ENCODE peak calls at places on chromosomes 1 and 21, in nine cellular contexts. E is Peyer's patch, X is AG04450, R is kidney epithelial cell, F is dorsolateral prefrontal cortex, J is A549, P is kidney, Q is WERI-Rb-1, U is GM12864. O is an unnamed sample.

GRCh38 chr1:67135354-67135753 is 584 bp upstream of the C1orf141 start:
- DNase-seq in J (no peak), E (no peak), Q (no peak), X (peak), U (no peak), R (no peak), P (no peak), F (no peak), O (peak)

GRCh38 chr1:164707868-164708331 is 148.9 kb downstream of the PBX1 start:
- DNase-seq in E (no peak), F (no peak), Q (peak), R (no peak), X (no peak), J (peak), U (no peak), P (no peak), O (peak)

GRCh38 chr1:193542668-193543067 is 356.3 kb upstream of the B3GALT2 start:
- DNase-seq in U (no peak), R (no peak), P (no peak), E (no peak), F (no peak), J (no peak), Q (no peak), X (no peak), O (no peak)

GRCh38 chr21:32777269-32777668 is 5.7 kb upstream of the PAXBP1 start:
- DNase-seq in R (no peak), Q (no peak), F (no peak), J (no peak), X (no peak), E (no peak), U (no peak), P (no peak), O (no peak)

GRCh38 chr1:20430355-20431290 is 55.4 kb downstream of the CAMK2N1 start:
- DNase-seq in P (no peak), U (no peak), J (peak), R (no peak), F (no peak), Q (peak), X (no peak), E (peak), O (no peak)

GRCh38 chr1:22788298-22788697 is 77.7 kb downstream of the EPHB2 start:
- DNase-seq in U (no peak), E (no peak), P (peak), X (no peak), J (no peak), Q (no peak), F (no peak), R (no peak), O (no peak)

GRCh38 chr21:28769683-28770082 is 223.0 kb downstream of the LTN1 start:
- DNase-seq in X (no peak), E (no peak), Q (no peak), P (no peak), F (no peak), U (no peak), R (no peak), J (no peak), O (peak)

GRCh38 chr1:201009967-201010645 is 13.4 kb downstream of the KIF21B start:
- DNase-seq in X (no peak), F (peak), U (no peak), J (no peak), E (no peak), P (peak), R (no peak), Q (no peak), O (no peak)

GRCh38 chr21:25639167-25639921 is at the start of gene JAM2:
- DNase-seq in P (peak), U (no peak), X (no peak), R (no peak), F (no peak), E (peak), J (peak), Q (peak), O (no peak)

GRCh38 chr1:47708658-47709301 is 270.9 kb downstream of the FOXD2 start:
- DNase-seq in Q (no peak), P (no peak), J (peak), F (no peak), U (no peak), R (no peak), E (no peak), X (no peak), O (no peak)
- H3K4me3 ChIP-seq in Q (peak), P (no peak), J (peak), F (peak), U (no peak), R (peak), E (no peak), X (no peak), O (no peak)

DNA sequence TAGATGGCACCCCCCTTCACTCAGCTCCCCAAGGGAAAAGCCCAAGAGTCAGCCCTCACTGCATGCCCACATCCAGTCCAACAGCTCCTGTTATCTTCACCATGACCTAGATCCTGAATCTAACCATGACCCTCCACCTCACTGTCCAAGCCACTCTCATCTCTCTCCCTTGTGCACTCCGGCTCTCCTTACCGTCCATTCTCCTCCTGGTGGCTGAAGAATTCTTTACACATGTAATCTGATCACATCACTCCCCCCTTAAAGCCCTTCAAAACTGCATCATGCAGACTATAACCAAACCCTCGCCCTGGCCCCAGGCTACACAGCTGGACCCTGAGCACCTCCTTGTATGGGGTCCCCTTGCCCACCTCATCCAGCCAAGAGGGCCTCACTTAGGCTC is 14.0 kb upstream of the PAQR7 start:
- DNase-seq in X (no peak), J (peak), F (no peak), U (no peak), P (peak), R (no peak), Q (no peak), E (no peak), O (no peak)
- TF ChIP-seq CTCF in X (peak), J (no peak), F (no peak), U (no peak), P (no peak), R (peak), Q (no peak), E (no peak), O (peak)

DNA sequence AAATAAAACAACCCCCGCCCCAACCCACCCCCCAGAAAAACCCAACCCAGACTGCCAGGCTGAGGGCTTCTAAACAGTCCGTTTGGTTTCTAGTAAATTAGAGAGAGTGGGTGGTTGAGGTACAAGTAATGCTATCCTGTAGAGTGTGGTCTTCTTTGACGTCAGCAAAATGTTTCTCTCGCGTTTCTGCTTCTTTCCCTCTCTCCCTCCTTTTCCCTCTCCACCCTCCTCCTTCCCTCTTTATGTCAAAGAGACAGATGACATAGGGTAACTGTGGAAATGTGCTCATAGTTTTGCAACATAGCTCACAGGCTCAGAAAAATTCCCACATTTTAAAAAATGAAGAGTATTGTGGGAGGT is 158.3 kb downstream of the TOMM20 start:
- DNase-seq in X (peak), Q (no peak), E (peak), P (no peak), F (no peak), J (no peak), U (no peak), R (no peak), O (no peak)
- H3K4me3 ChIP-seq in X (no peak), Q (no peak), E (peak), P (no peak), F (peak), J (no peak), U (no peak), R (no peak), O (no peak)

GRCh38 chr1:208654241-208654640 is 410.1 kb upstream of the PLXNA2 start:
- DNase-seq in U (no peak), F (no peak), J (peak), R (no peak), Q (peak), P (no peak), X (no peak), E (no peak), O (peak)
- TF ChIP-seq CTCF in U (peak), F (no peak), J (peak), R (peak), Q (peak), P (no peak), X (peak), E (no peak), O (peak)

GRCh38 chr1:8214501-8215173 is 103.3 kb upstream of the SLC45A1 start:
- DNase-seq in E (no peak), P (no peak), X (no peak), R (no peak), J (no peak), F (no peak), Q (no peak), U (no peak), O (no peak)
- H3K4me3 ChIP-seq in E (no peak), P (no peak), X (no peak), R (no peak), J (no peak), F (no peak), Q (no peak), U (no peak), O (no peak)

DNA sequence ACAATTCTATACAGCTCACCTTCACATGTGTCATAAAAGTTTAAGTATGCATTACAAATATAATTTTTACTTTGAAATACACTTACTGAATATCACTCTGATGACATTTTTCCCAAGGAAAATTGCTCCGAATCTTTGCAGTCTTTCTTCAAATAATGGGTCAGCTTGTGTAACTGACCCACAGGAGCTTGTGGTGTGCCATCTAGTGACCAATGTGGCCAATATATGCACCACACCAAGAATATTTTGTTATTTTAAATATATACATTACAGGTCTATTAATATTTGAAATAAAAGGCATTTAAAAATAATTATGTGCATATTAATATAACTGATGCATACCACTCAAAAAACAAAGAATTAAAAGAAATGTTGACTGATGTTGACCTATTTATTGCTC is 271.4 kb downstream of the TBX15 start:
- DNase-seq in Q (no peak), E (no peak), J (no peak), X (no peak), P (no peak), F (no peak), U (no peak), R (no peak), O (no peak)
- TF ChIP-seq CTCF in Q (no peak), E (no peak), J (no peak), X (no peak), P (no peak), F (no peak), U (no peak), R (peak), O (peak)

GRCh38 chr1:52454111-52454510 is 49.7 kb downstream of the PRPF38A start:
- DNase-seq in X (no peak), U (no peak), R (no peak), P (no peak), Q (no peak), E (no peak), J (no peak), F (no peak), O (no peak)

GRCh38 chr1:52455686-52456085 is 51.3 kb downstream of the PRPF38A start:
- DNase-seq in R (no peak), E (no peak), U (no peak), F (no peak), J (no peak), P (no peak), Q (no peak), X (no peak), O (no peak)

GRCh38 chr1:52460686-52461085 is 56.3 kb downstream of the PRPF38A start:
- DNase-seq in F (no peak), Q (no peak), E (no peak), U (no peak), X (no peak), R (no peak), P (no peak), J (peak), O (peak)

GRCh38 chr1:52454779-52455178 is 50.4 kb downstream of the PRPF38A start:
- DNase-seq in R (no peak), Q (no peak), U (no peak), F (no peak), P (no peak), E (no peak), X (no peak), J (no peak), O (no peak)
- H3K4me3 ChIP-seq in R (no peak), Q (no peak), U (no peak), F (no peak), P (no peak), E (no peak), X (no peak), J (no peak), O (no peak)

DNA sequence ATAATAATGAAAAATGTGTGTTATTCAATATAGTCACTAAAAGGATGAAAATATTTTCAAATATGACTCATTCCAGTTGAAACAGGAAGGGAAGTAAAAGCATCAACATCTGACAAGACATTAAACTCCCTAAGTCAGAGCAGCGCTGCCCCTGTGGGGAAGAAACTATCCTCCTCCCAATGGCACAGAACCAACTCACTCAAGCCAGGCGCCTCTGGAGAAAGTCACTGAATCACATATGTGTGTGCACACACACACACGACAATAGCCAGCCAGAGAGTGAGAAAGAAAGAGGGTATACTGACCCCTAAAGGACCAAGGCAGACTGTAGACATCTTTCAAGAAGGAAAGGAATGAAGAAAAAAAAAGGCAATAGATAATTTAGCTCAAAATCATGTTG is 126.9 kb downstream of the SETD4 start:
- DNase-seq in J (peak), X (no peak), P (peak), Q (no peak), E (no peak), F (no peak), R (peak), U (no peak), O (peak)
- TF ChIP-seq CTCF in J (no peak), X (peak), P (no peak), Q (no peak), E (no peak), F (no peak), R (peak), U (peak), O (peak)